ENCODE peak calls at places on chromosomes 7 and 10, in four cellular contexts. K, Z, M and B are unnamed samples.

GRCh38 chr7:116150588-116150987 is 59.8 kb upstream of the TES start:
- DNase-seq in Z (no peak), K (no peak), M (no peak), B (no peak)

GRCh38 chr7:101023839-101024238 is 4.0 kb downstream of the MUC17 start:
- DNase-seq in K (no peak), Z (no peak), M (no peak), B (no peak)

GRCh38 chr7:50660040-50660829 is 95.0 kb upstream of the DDC start:
- DNase-seq in K (no peak), M (no peak), Z (peak; percentile 35), B (peak; percentile 84)

GRCh38 chr7:115102738-115103137 is 180.8 kb downstream of the MDFIC start:
- DNase-seq in K (no peak), M (no peak), Z (no peak), B (no peak)

GRCh38 chr10:69382382-69383117 is 34.2 kb downstream of the TACR2 start:
- DNase-seq in Z (no peak), M (no peak), K (no peak), B (no peak)

GRCh38 chr7:3879337-3880054 is 578.4 kb downstream of the SDK1 start:
- DNase-seq in M (no peak), K (peak; percentile 40), Z (no peak), B (no peak)

GRCh38 chr10:129131439-129132122 is 335.5 kb upstream of the MGMT start:
- DNase-seq in Z (no peak), M (no peak), K (no peak), B (no peak)

GRCh38 chr7:139358541-139359365 is 941 bp upstream of the LUC7L2 start:
- DNase-seq in M (no peak), Z (no peak), K (no peak), B (no peak)

GRCh38 chr10:77441541-77442175 is 195.9 kb downstream of the KCNMA1 start:
- DNase-seq in Z (no peak), K (no peak), M (no peak), B (no peak)

GRCh38 chr10:33897255-33897893 is 562.9 kb upstream of the NRP1 start:
- DNase-seq in Z (no peak), K (no peak), M (no peak), B (no peak)

GRCh38 chr10:48501226-48501625 is 103.6 kb downstream of the ARHGAP22 start:
- DNase-seq in K (no peak), Z (no peak), M (no peak), B (no peak)

GRCh38 chr7:778968-779451 is 51.9 kb upstream of the PRKAR1B start:
- DNase-seq in K (no peak), M (no peak), Z (peak; percentile 4), B (no peak)

GRCh38 chr7:26454180-26454579 is 162.5 kb downstream of the SNX10 start:
- DNase-seq in M (no peak), K (no peak), Z (no peak), B (no peak)

GRCh38 chr10:22652988-22653431 is 61.4 kb downstream of the PIP4K2A start:
- DNase-seq in K (no peak), M (peak; percentile 40), Z (no peak), B (no peak)

GRCh38 chr10:75100764-75101291 is 10.6 kb upstream of the SAMD8 start:
- DNase-seq in Z (no peak), K (no peak), M (no peak), B (no peak)

GRCh38 chr10:94402204-94403033 is at the start of gene TBC1D12:
- DNase-seq in M (peak; percentile 17), K (peak; percentile 97), Z (peak; percentile 92), B (peak; percentile 97)

GRCh38 chr10:74718208-74718607 is 108.2 kb upstream of the KAT6B start:
- DNase-seq in K (no peak), Z (no peak), M (no peak), B (no peak)

GRCh38 chr7:6520163-6520981 is 30.9 kb downstream of the GRID2IP start:
- DNase-seq in K (no peak), Z (no peak), M (no peak), B (no peak)

GRCh38 chr10:4672199-4672598 is 153.8 kb upstream of the AKR1E2 start:
- DNase-seq in M (no peak), Z (no peak), K (no peak), B (no peak)

GRCh38 chr7:107208046-107208458 is 39.2 kb downstream of the HBP1 start:
- DNase-seq in M (no peak), K (no peak), Z (no peak), B (no peak)

GRCh38 chr10:128596906-128597305 is 470.7 kb upstream of the MKI67 start:
- DNase-seq in M (no peak), K (no peak), Z (no peak), B (no peak)

GRCh38 chr7:39746162-39746782 is 122.9 kb downstream of the RALA start:
- DNase-seq in M (peak; percentile 34), Z (peak; percentile 65), K (peak; percentile 83), B (peak; percentile 76)

GRCh38 chr7:151616443-151617213 is 96.9 kb upstream of the RHEB start:
- DNase-seq in M (no peak), K (no peak), Z (no peak), B (no peak)

GRCh38 chr10:70597856-70598815 is 4.4 kb downstream of the PRF1 start:
- DNase-seq in K (no peak), M (no peak), Z (no peak), B (no peak)

GRCh38 chr7:14341200-14341599 is 351.7 kb upstream of the ETV1 start:
- DNase-seq in M (no peak), K (no peak), Z (no peak), B (no peak)

GRCh38 chr10:71282323-71282680 is 36.8 kb upstream of the SLC29A3 start:
- DNase-seq in Z (no peak), M (no peak), K (no peak), B (no peak)

GRCh38 chr7:111638048-111638447 is 75.8 kb upstream of the IMMP2L start:
- DNase-seq in Z (no peak), K (no peak), M (no peak), B (no peak)